ENCODE peak calls at places on chromosome 6, in nine cellular contexts. O is lower lobe of right lung, N is heart left ventricle, W is endothelial cell, L is GM13976, G is ovary, U is foreskin fibroblast, H is mesothelial cell of epicardium, K is foreskin keratinocyte. Z is an unnamed sample.

GRCh38 chr6:94272327-94272726 is 853.0 kb upstream of the EPHA7 start:
- DNase-seq in O (no peak), N (no peak), W (no peak), L (no peak), G (no peak), U (no peak), H (no peak), K (no peak), Z (no peak)

GRCh38 chr6:101226677-101227135 is 166.8 kb upstream of the GRIK2 start:
- DNase-seq in O (no peak), N (no peak), W (peak; percentile 41), L (peak; percentile 3), G (no peak), U (peak; percentile 3), H (no peak), K (peak; percentile 9), Z (no peak)

GRCh38 chr6:1057490-1058135 is 254.3 kb upstream of the FOXQ1 start:
- DNase-seq in O (no peak), N (no peak), W (no peak), L (no peak), G (no peak), U (no peak), H (no peak), K (no peak), Z (no peak)

GRCh38 chr6:112218563-112218962 is 35.8 kb downstream of the LAMA4 start:
- DNase-seq in O (no peak), N (peak; percentile 63), W (no peak), L (no peak), G (peak; percentile 53), U (no peak), H (no peak), K (no peak), Z (no peak)

GRCh38 chr6:44446626-44447297 is 59.3 kb downstream of the CDC5L start:
- DNase-seq in O (no peak), N (no peak), W (no peak), L (no peak), G (no peak), U (peak; percentile 74), H (no peak), K (peak; percentile 63), Z (no peak)

GRCh38 chr6:170423814-170424633 is 117.5 kb downstream of the FAM120B start:
- DNase-seq in O (no peak), N (no peak), W (no peak), L (no peak), G (no peak), U (no peak), H (no peak), K (no peak), Z (no peak)

GRCh38 chr6:12395898-12396297 is 105.7 kb downstream of the EDN1 start:
- DNase-seq in O (no peak), N (no peak), W (no peak), L (no peak), G (no peak), U (peak; percentile 9), H (no peak), K (no peak), Z (no peak)

GRCh38 chr6:149859368-149859767 is 4.8 kb downstream of the LRP11 start:
- DNase-seq in O (no peak), N (no peak), W (no peak), L (no peak), G (no peak), U (no peak), H (no peak), K (peak; percentile 76), Z (no peak)

GRCh38 chr6:71284785-71285184 is 3.8 kb upstream of the OGFRL1 start:
- DNase-seq in O (no peak), N (no peak), W (no peak), L (no peak), G (no peak), U (no peak), H (no peak), K (peak; percentile 76), Z (no peak)

GRCh38 chr6:21257125-21257524 is 336.4 kb upstream of the SOX4 start:
- DNase-seq in O (no peak), N (no peak), W (no peak), L (no peak), G (no peak), U (no peak), H (no peak), K (no peak), Z (no peak)

GRCh38 chr6:80338201-80338836 is 231.8 kb downstream of the BCKDHB start:
- DNase-seq in O (peak; percentile 75), N (peak; percentile 35), W (peak; percentile 88), L (peak; percentile 40), G (peak; percentile 32), U (peak; percentile 12), H (peak; percentile 48), K (peak; percentile 28), Z (peak; percentile 65)

GRCh38 chr6:35304299-35304698 is 6.7 kb downstream of the DEF6 start:
- DNase-seq in O (no peak), N (no peak), W (no peak), L (no peak), G (no peak), U (no peak), H (no peak), K (no peak), Z (no peak)

GRCh38 chr6:27026361-27026760 is 221.1 kb upstream of the PRSS16 start:
- DNase-seq in O (no peak), N (no peak), W (no peak), L (no peak), G (no peak), U (no peak), H (no peak), K (peak; percentile 72), Z (no peak)

GRCh38 chr6:13427838-13428527 is 59.4 kb downstream of the GFOD1 start:
- DNase-seq in O (peak; percentile 56), N (no peak), W (no peak), L (peak; percentile 77), G (no peak), U (no peak), H (no peak), K (no peak), Z (peak; percentile 80)
- TF ChIP-seq CTCF in O (no peak), N (no peak), W (peak; percentile 25), L (peak; percentile 18), G (no peak), U (no peak), H (no peak), K (no peak), Z (peak; percentile 18)

GRCh38 chr6:5782783-5783567 is 223.8 kb downstream of the NRN1 start:
- DNase-seq in O (no peak), N (peak; percentile 70), W (no peak), L (no peak), G (no peak), U (peak; percentile 2), H (no peak), K (peak; percentile 13), Z (no peak)

GRCh38 chr6:5785235-5785634 is 221.5 kb downstream of the NRN1 start:
- DNase-seq in O (no peak), N (no peak), W (no peak), L (no peak), G (no peak), U (no peak), H (no peak), K (no peak), Z (no peak)

GRCh38 chr6:5781966-5782556 is 224.7 kb downstream of the NRN1 start:
- DNase-seq in O (no peak), N (no peak), W (no peak), L (no peak), G (no peak), U (no peak), H (no peak), K (no peak), Z (no peak)

GRCh38 chr6:5786321-5787053 is 220.2 kb downstream of the NRN1 start:
- DNase-seq in O (no peak), N (no peak), W (no peak), L (no peak), G (no peak), U (no peak), H (no peak), K (peak; percentile 81), Z (no peak)

DNA sequence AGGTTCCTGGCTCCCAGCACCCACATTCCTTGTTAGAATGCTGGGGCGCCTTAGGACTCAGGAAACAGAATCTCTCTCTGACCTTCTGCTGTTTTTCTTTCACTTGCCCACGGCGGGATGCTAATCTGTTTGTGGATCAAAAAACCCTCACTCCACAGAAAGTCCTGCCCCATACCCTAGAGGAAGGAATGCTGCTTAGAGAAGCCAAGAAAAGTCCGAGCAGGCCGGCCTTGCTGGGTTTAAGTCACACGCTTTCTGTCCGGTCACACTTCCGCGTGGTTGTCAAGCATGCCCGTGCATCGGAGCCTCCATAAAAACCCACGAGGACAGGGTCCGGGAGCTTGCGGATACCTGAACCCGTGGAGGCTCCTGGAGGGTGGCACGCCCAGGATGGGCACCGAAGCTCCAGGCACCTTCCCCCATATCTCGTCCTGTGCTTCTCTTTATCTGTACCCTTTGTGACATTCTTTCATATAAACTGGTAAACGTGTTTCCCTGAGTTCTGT is 223.1 kb downstream of the NRN1 start:
- DNase-seq in O (no peak), N (no peak), W (no peak), L (no peak), G (no peak), U (no peak), H (no peak), K (no peak), Z (no peak)
- TF ChIP-seq CTCF in O (no peak), N (no peak), W (no peak), L (no peak), G (no peak), U (no peak), H (no peak), K (no peak), Z (no peak)

GRCh38 chr6:99603421-99604160 is 3.0 kb upstream of the PRDM13 start:
- DNase-seq in O (peak; percentile 48), N (no peak), W (peak; percentile 53), L (peak; percentile 62), G (no peak), U (no peak), H (no peak), K (no peak), Z (no peak)

GRCh38 chr6:99605911-99606669 is 543 bp upstream of the PRDM13 start:
- DNase-seq in O (no peak), N (no peak), W (no peak), L (no peak), G (no peak), U (no peak), H (no peak), K (no peak), Z (no peak)

GRCh38 chr6:99606670-99607415 is at the start of gene PRDM13:
- DNase-seq in O (no peak), N (no peak), W (no peak), L (no peak), G (no peak), U (no peak), H (no peak), K (no peak), Z (no peak)

GRCh38 chr6:99604161-99605073 is 2.2 kb upstream of the PRDM13 start:
- DNase-seq in O (peak; percentile 49), N (no peak), W (no peak), L (no peak), G (no peak), U (no peak), H (no peak), K (no peak), Z (no peak)

GRCh38 chr6:99605074-99605726 is 1.4 kb upstream of the PRDM13 start:
- DNase-seq in O (no peak), N (no peak), W (no peak), L (no peak), G (no peak), U (no peak), H (no peak), K (no peak), Z (no peak)
- TF ChIP-seq CTCF in O (no peak), N (no peak), W (no peak), L (peak; percentile 1), G (no peak), U (no peak), H (no peak), K (no peak), Z (no peak)

GRCh38 chr6:103797738-103798137 is 1062.0 kb downstream of the HACE1 start:
- DNase-seq in O (no peak), N (no peak), W (no peak), L (no peak), G (no peak), U (no peak), H (no peak), K (peak; percentile 2), Z (no peak)
- TF ChIP-seq CTCF in O (peak; percentile 33), N (no peak), W (no peak), L (no peak), G (no peak), U (no peak), H (no peak), K (peak; percentile 49), Z (no peak)

Z was measured in natural killer cell.